ENCODE peak calls at places on chromosome 5, in ten cellular contexts. M is cardiac muscle cell; B is ovary; D is SK-N-SH; W is neuronal stem cell; T is CD8-positive, alpha-beta T cell; U is pancreas; E is tibial artery; H is endothelial cell of umbilical vein; Y is heart left ventricle. S is an unnamed sample.

GRCh38 chr5:149731617-149732400 is 1.7 kb downstream of the PPARGC1B start:
- DNase-seq in M (peak; percentile 82), B (peak; percentile 73), D (peak; percentile 74), W (peak; percentile 68), T (peak; percentile 39), U (peak; percentile 75), E (peak; percentile 90), H (peak; percentile 63), Y (peak; percentile 90), S (peak; percentile 94)

GRCh38 chr5:59615272-59615671 is 278.3 kb downstream of the PDE4D start:
- DNase-seq in M (peak; percentile 66), B (no peak), D (no peak), W (no peak), T (no peak), U (no peak), E (no peak), H (no peak), Y (no peak), S (no peak)

GRCh38 chr5:121550989-121551388 is 300.7 kb upstream of the FTMT start:
- DNase-seq in M (no peak), B (no peak), D (no peak), W (no peak), T (no peak), U (no peak), E (no peak), H (no peak), Y (no peak), S (no peak)

GRCh38 chr5:32223972-32224608 is 50.0 kb upstream of the GOLPH3 start:
- DNase-seq in M (peak; percentile 48), B (no peak), D (no peak), W (no peak), T (no peak), U (no peak), E (no peak), H (no peak), Y (no peak), S (peak; percentile 67)

GRCh38 chr5:124738751-124739559 is 7.5 kb downstream of the ZNF608 start:
- DNase-seq in M (no peak), B (no peak), D (peak; percentile 81), W (peak; percentile 72), T (no peak), U (no peak), E (no peak), H (no peak), Y (no peak), S (peak; percentile 91)

GRCh38 chr5:15634771-15635347 is 134.9 kb downstream of the FBXL7 start:
- DNase-seq in M (no peak), B (no peak), D (no peak), W (no peak), T (no peak), U (no peak), E (no peak), H (no peak), Y (no peak), S (no peak)

GRCh38 chr5:58965677-58966414 is 383.0 kb downstream of the RAB3C start:
- DNase-seq in M (no peak), B (no peak), D (no peak), W (no peak), T (no peak), U (no peak), E (no peak), H (no peak), Y (no peak), S (peak; percentile 65)

GRCh38 chr5:80754900-80755299 is 100.1 kb upstream of the DHFR start:
- DNase-seq in M (no peak), B (no peak), D (no peak), W (peak; percentile 71), T (no peak), U (no peak), E (no peak), H (no peak), Y (peak; percentile 22), S (no peak)

GRCh38 chr5:42021119-42021518 is 96.0 kb downstream of the FBXO4 start:
- DNase-seq in M (peak; percentile 6), B (no peak), D (no peak), W (no peak), T (no peak), U (no peak), E (no peak), H (no peak), Y (no peak), S (no peak)

GRCh38 chr5:81579525-81579924 is 171.4 kb downstream of the SSBP2 start:
- DNase-seq in M (peak; percentile 64), B (no peak), D (peak; percentile 66), W (no peak), T (no peak), U (no peak), E (no peak), H (peak; percentile 57), Y (no peak), S (no peak)

GRCh38 chr5:142494119-142494518 is 169.3 kb upstream of the SPRY4 start:
- DNase-seq in M (no peak), B (no peak), D (no peak), W (no peak), T (no peak), U (no peak), E (no peak), H (no peak), Y (no peak), S (no peak)

GRCh38 chr5:110738503-110738811 is 350 bp upstream of the SLC25A46 start:
- DNase-seq in M (no peak), B (no peak), D (peak; percentile 80), W (no peak), T (no peak), U (no peak), E (no peak), H (no peak), Y (no peak), S (no peak)

DNA sequence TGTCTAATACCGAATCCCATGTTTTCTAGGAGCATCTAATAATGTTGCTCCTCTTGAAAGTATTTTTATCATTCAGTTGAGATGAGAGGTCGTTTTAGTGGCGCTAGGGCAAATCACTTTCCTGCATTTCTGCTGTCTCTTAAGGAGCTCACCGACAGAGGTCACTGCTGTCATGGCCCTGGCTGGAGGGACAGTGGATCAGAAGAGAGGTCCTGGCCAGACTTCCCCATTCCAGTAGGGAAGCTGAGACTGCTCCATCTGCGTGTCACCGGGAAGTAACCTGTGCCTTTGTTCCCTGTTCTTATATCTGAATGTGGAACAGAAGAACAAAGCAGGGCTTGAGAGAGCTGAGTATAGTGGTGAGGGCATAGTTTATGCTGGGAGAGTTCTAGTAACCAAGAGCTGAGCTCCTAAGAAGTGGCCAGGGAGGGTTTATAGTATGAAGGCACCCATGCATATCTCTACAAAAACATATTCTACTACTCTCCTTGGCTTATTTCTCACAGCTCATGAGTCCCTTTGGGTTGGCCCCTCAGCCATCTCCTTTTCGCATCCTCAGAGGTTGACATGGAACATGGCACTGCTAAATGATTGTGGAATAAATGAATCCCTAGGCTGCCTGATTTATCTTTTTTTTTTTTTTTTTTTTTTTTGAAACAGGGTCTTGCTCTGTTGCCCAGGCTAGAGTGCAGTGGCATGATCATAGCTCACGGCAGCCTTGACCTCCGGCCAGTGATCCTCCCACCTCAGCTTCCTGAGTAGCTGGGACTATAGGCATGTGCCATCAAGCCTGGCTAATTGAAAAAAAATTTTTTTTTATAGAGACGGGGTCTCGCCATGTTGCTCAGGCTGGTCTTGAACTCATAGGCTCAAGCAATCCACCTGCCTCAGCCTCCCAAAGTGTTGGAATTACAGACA is 27.2 kb downstream of the ATP6V0E1 start:
- DNase-seq in M (peak; percentile 40), B (no peak), D (no peak), W (peak; percentile 21), T (no peak), U (no peak), E (peak; percentile 63), H (peak; percentile 75), Y (peak; percentile 65), S (peak; percentile 87)
- H3K27ac ChIP-seq in M (peak overlapping the region; percentile 59), B (no peak overlapping the region), D (peak overlapping the region; percentile 40), W (no peak overlapping the region), T (no peak overlapping the region), U (peak overlapping the region; percentile 44), E (no peak overlapping the region), H (no peak overlapping the region), Y (peak overlapping the region; percentile 26), S (no peak overlapping the region)

GRCh38 chr5:16912080-16912479 is 24.0 kb downstream of the MYO10 start:
- DNase-seq in M (no peak), B (no peak), D (no peak), W (no peak), T (no peak), U (no peak), E (no peak), H (no peak), Y (no peak), S (no peak)
- H3K4me1 ChIP-seq in M (peaks cover 4% of the 10 kb centered on the region), B (peaks cover 17% of the 10 kb centered on the region), D (peaks cover 44% of the 10 kb centered on the region), W (no peaks in the 10 kb centered on the region), T (no peaks in the 10 kb centered on the region), U (peaks cover 29% of the 10 kb centered on the region), E (no peaks in the 10 kb centered on the region), H (peaks cover 40% of the 10 kb centered on the region), Y (no peaks in the 10 kb centered on the region), S (peaks cover 17% of the 10 kb centered on the region)

DNA sequence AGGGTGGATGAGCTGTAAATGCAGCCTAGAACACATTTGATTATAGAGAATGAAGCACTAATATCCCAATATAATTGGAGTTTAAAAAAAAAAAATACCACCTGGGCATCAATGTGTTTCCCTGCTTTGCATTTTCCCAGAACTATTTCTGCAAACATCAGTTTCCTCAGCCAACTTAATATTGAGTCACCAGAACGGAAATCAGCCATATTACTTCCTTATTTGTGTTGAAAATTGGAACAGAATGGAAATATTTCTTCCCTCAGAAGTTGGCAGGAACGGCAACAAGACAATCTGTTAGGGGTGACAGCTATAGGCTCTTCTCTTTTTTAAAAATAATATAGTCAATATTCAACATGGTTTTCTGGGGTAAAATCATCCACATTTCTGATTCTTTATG is 4.0 kb downstream of the MFAP3 start:
- DNase-seq in M (peak; percentile 52), B (no peak), D (no peak), W (no peak), T (no peak), U (no peak), E (no peak), H (peak; percentile 86), Y (no peak), S (no peak)
- H3K4me3 ChIP-seq in M (no peak overlapping the region), B (no peak overlapping the region), D (no peak overlapping the region), W (no peak overlapping the region), T (no peak overlapping the region), U (no peak overlapping the region), E (no peak overlapping the region), H (no peak overlapping the region), Y (no peak overlapping the region), S (no peak overlapping the region)

GRCh38 chr5:88819332-88819999 is 63.5 kb downstream of the MEF2C start:
- DNase-seq in M (no peak), B (no peak), D (no peak), W (no peak), T (no peak), U (no peak), E (no peak), H (no peak), Y (no peak), S (no peak)
- H3K27ac ChIP-seq in M (no peak overlapping the region), B (no peak overlapping the region), D (no peak overlapping the region), W (no peak overlapping the region), T (no peak overlapping the region), U (no peak overlapping the region), E (no peak overlapping the region), H (no peak overlapping the region), Y (peak overlapping the region; percentile 5), S (no peak overlapping the region)

S was measured in endodermal cell.